ENCODE peak calls at places on chromosome 2, in five cellular contexts. T is esophagus squamous epithelium; R is activated naive CD8-positive, alpha-beta T cell treated with anti-CD3 and anti-CD28 coated beads for 36 hours; D is hippocampal formation; F is T-cell. V is an unnamed sample.

GRCh38 chr2:166411473-166412230 is 35.9 kb upstream of the SCN9A start:
- DNase-seq in T (no peak), F (no peak), R (no peak), D (no peak), V (no peak)

GRCh38 chr2:42184346-42184745 is 15.2 kb downstream of the EML4 start:
- DNase-seq in R (no peak), T (no peak), D (no peak), F (no peak), V (no peak)

GRCh38 chr2:20143263-20143662 is 81.7 kb downstream of the SDC1 start:
- DNase-seq in F (no peak), D (no peak), R (no peak), T (no peak), V (no peak)

GRCh38 chr2:38152913-38153312 is 77.0 kb upstream of the CYP1B1 start:
- DNase-seq in D (no peak), F (no peak), T (no peak), R (no peak), V (no peak)

GRCh38 chr2:154247503-154247902 is 375.8 kb downstream of the GALNT13 start:
- DNase-seq in R (no peak), D (no peak), T (no peak), F (no peak), V (no peak)

GRCh38 chr2:145329976-145330375 is 810.1 kb upstream of the ZEB2 start:
- DNase-seq in D (no peak), R (no peak), T (no peak), F (no peak), V (no peak)

GRCh38 chr2:233384017-233384416 is 29.7 kb downstream of the DGKD start:
- DNase-seq in F (no peak), D (no peak), R (no peak), T (no peak), V (no peak)

GRCh38 chr2:6958616-6959235 is 41.5 kb downstream of the RNF144A start:
- DNase-seq in D (no peak), R (no peak), F (no peak), T (no peak), V (peak)

GRCh38 chr2:121018136-121019057 is 266.6 kb downstream of the TFCP2L1 start:
- DNase-seq in T (no peak), R (no peak), D (no peak), F (no peak), V (no peak)

GRCh38 chr2:197777823-197778407 is 7.2 kb downstream of the BOLL start:
- DNase-seq in D (peak), T (no peak), F (no peak), R (no peak), V (peak)

GRCh38 chr2:208304157-208304556 is 38.1 kb downstream of the PIKFYVE start:
- DNase-seq in D (no peak), F (no peak), T (no peak), R (no peak), V (no peak)

GRCh38 chr2:5691659-5692529 is at the start of gene SOX11:
- DNase-seq in R (peak), D (peak), F (no peak), T (no peak), V (no peak)

GRCh38 chr2:75627902-75628504 is 18.6 kb upstream of the MRPL19 start:
- DNase-seq in D (peak), T (no peak), R (peak), F (no peak), V (peak)

GRCh38 chr2:149566652-149567051 is 20.9 kb downstream of the MMADHC start:
- DNase-seq in D (no peak), R (no peak), F (no peak), T (no peak), V (no peak)